ENCODE peak calls at places on chromosome 1, in five cellular contexts. One of them, this sample, is unnamed.

GRCh38 chr1:28518745-28519341 is 13.0 kb downstream of the RCC1 start:
- DNase-seq in colonic mucosa: peak
- DNase-seq in tibial artery: no peak
- DNase-seq in aorta: no peak
- DNase-seq in pancreas: no peak
- DNase-seq in this sample: no peak

GRCh38 chr1:239870194-239870593 is 221.5 kb upstream of the FMN2 start:
- DNase-seq in pancreas: no peak
- DNase-seq in aorta: no peak
- DNase-seq in tibial artery: no peak
- DNase-seq in colonic mucosa: no peak
- DNase-seq in this sample: no peak

GRCh38 chr1:223665592-223666312 is at the start of gene CAPN8:
- DNase-seq in pancreas: peak
- DNase-seq in aorta: no peak
- DNase-seq in tibial artery: no peak
- DNase-seq in colonic mucosa: peak
- DNase-seq in this sample: no peak

GRCh38 chr1:228770779-228771223 is 35.5 kb downstream of the RHOU start:
- DNase-seq in tibial artery: no peak
- DNase-seq in aorta: no peak
- DNase-seq in colonic mucosa: peak
- DNase-seq in pancreas: no peak
- DNase-seq in this sample: no peak

GRCh38 chr1:110786802-110787327 is 86.1 kb upstream of the CD53 start:
- DNase-seq in pancreas: no peak
- DNase-seq in tibial artery: no peak
- DNase-seq in colonic mucosa: no peak
- DNase-seq in aorta: no peak
- DNase-seq in this sample: no peak

GRCh38 chr1:181010789-181011188 is 11.9 kb downstream of the STX6 start:
- DNase-seq in pancreas: no peak
- DNase-seq in colonic mucosa: no peak
- DNase-seq in aorta: no peak
- DNase-seq in tibial artery: no peak
- DNase-seq in this sample: no peak

GRCh38 chr1:201360901-201361651 is 16.4 kb downstream of the TNNT2 start:
- DNase-seq in tibial artery: no peak
- DNase-seq in pancreas: no peak
- DNase-seq in aorta: peak
- DNase-seq in colonic mucosa: no peak
- DNase-seq in this sample: no peak

GRCh38 chr1:200226969-200227303 is 182.9 kb downstream of the ZNF281 start:
- DNase-seq in pancreas: no peak
- DNase-seq in colonic mucosa: no peak
- DNase-seq in aorta: no peak
- DNase-seq in tibial artery: no peak
- DNase-seq in this sample: no peak

GRCh38 chr1:212635141-212635601 is 26.6 kb downstream of the ATF3 start:
- DNase-seq in colonic mucosa: no peak
- DNase-seq in aorta: no peak
- DNase-seq in pancreas: no peak
- DNase-seq in tibial artery: no peak
- DNase-seq in this sample: no peak

GRCh38 chr1:175314300-175314699 is 121.7 kb upstream of the KIAA0040 start:
- DNase-seq in tibial artery: no peak
- DNase-seq in aorta: no peak
- DNase-seq in colonic mucosa: no peak
- DNase-seq in pancreas: peak
- DNase-seq in this sample: peak

GRCh38 chr1:247298124-247298481 is 33.6 kb downstream of the ZNF496 start:
- DNase-seq in pancreas: no peak
- DNase-seq in tibial artery: no peak
- DNase-seq in colonic mucosa: no peak
- DNase-seq in aorta: no peak
- DNase-seq in this sample: no peak

GRCh38 chr1:238624786-238625185 is 734.1 kb upstream of the ZP4 start:
- DNase-seq in colonic mucosa: no peak
- DNase-seq in tibial artery: no peak
- DNase-seq in pancreas: no peak
- DNase-seq in aorta: no peak
- DNase-seq in this sample: no peak

GRCh38 chr1:169321539-169321938 is 46.1 kb downstream of the NME7 start:
- DNase-seq in colonic mucosa: no peak
- DNase-seq in pancreas: no peak
- DNase-seq in tibial artery: no peak
- DNase-seq in aorta: no peak
- DNase-seq in this sample: no peak

GRCh38 chr1:172513480-172513879 is 19.5 kb upstream of the SUCO start:
- DNase-seq in tibial artery: no peak
- DNase-seq in pancreas: no peak
- DNase-seq in aorta: no peak
- DNase-seq in colonic mucosa: no peak
- DNase-seq in this sample: no peak

GRCh38 chr1:46246548-46247432 is 773 bp upstream of the RAD54L start:
- DNase-seq in aorta: peak
- DNase-seq in pancreas: no peak
- DNase-seq in tibial artery: no peak
- DNase-seq in colonic mucosa: peak
- DNase-seq in this sample: no peak

GRCh38 chr1:3653286-3653618 is 936 bp downstream of the TP73 start:
- DNase-seq in aorta: peak
- DNase-seq in tibial artery: no peak
- DNase-seq in pancreas: no peak
- DNase-seq in colonic mucosa: no peak
- DNase-seq in this sample: no peak

GRCh38 chr1:218557731-218558130 is 212.6 kb downstream of the TGFB2 start:
- DNase-seq in pancreas: peak
- DNase-seq in aorta: no peak
- DNase-seq in tibial artery: no peak
- DNase-seq in colonic mucosa: no peak
- DNase-seq in this sample: peak

GRCh38 chr1:180358649-180359048 is 128.6 kb downstream of the LHX4 start:
- DNase-seq in colonic mucosa: peak
- DNase-seq in pancreas: no peak
- DNase-seq in tibial artery: no peak
- DNase-seq in aorta: no peak
- DNase-seq in this sample: peak

GRCh38 chr1:11967028-11967547 is 13.2 kb upstream of the MFN2 start:
- DNase-seq in tibial artery: no peak
- DNase-seq in aorta: no peak
- DNase-seq in pancreas: peak
- DNase-seq in colonic mucosa: peak
- DNase-seq in this sample: peak

GRCh38 chr1:115530407-115530806 is 111.4 kb upstream of the VANGL1 start:
- DNase-seq in tibial artery: no peak
- DNase-seq in pancreas: no peak
- DNase-seq in aorta: no peak
- DNase-seq in colonic mucosa: no peak
- DNase-seq in this sample: no peak

GRCh38 chr1:61993331-61993961 is 201.2 kb upstream of the L1TD1 start:
- DNase-seq in pancreas: no peak
- DNase-seq in aorta: no peak
- DNase-seq in colonic mucosa: no peak
- DNase-seq in tibial artery: no peak
- DNase-seq in this sample: no peak

GRCh38 chr1:70930062-70930461 is 117.6 kb downstream of the PTGER3 start:
- DNase-seq in aorta: no peak
- DNase-seq in colonic mucosa: no peak
- DNase-seq in tibial artery: no peak
- DNase-seq in pancreas: no peak
- DNase-seq in this sample: no peak

GRCh38 chr1:76294470-76295194 is 220.1 kb downstream of the ST6GALNAC3 start:
- DNase-seq in tibial artery: no peak
- DNase-seq in pancreas: no peak
- DNase-seq in colonic mucosa: no peak
- DNase-seq in aorta: no peak
- DNase-seq in this sample: no peak

GRCh38 chr1:201405484-201405831 is 6.3 kb upstream of the LAD1 start:
- DNase-seq in aorta: no peak
- DNase-seq in tibial artery: no peak
- DNase-seq in pancreas: peak
- DNase-seq in colonic mucosa: peak
- DNase-seq in this sample: no peak

GRCh38 chr1:83545450-83545849 is 453.5 kb downstream of the TTLL7 start:
- DNase-seq in tibial artery: no peak
- DNase-seq in pancreas: no peak
- DNase-seq in aorta: no peak
- DNase-seq in colonic mucosa: no peak
- DNase-seq in this sample: no peak

GRCh38 chr1:147053269-147053668 is 115.1 kb downstream of the NBPF12 start:
- DNase-seq in colonic mucosa: no peak
- DNase-seq in tibial artery: no peak
- DNase-seq in aorta: no peak
- DNase-seq in pancreas: no peak
- DNase-seq in this sample: no peak

GRCh38 chr1:38455829-38456563 is 403.6 kb downstream of the RRAGC start:
- DNase-seq in pancreas: no peak
- DNase-seq in tibial artery: no peak
- DNase-seq in colonic mucosa: no peak
- DNase-seq in aorta: no peak
- DNase-seq in this sample: no peak

GRCh38 chr1:87759420-87759819 is 430.7 kb downstream of the LMO4 start:
- DNase-seq in aorta: no peak
- DNase-seq in colonic mucosa: no peak
- DNase-seq in tibial artery: no peak
- DNase-seq in pancreas: no peak
- DNase-seq in this sample: no peak

GRCh38 chr1:51303315-51303714 is 27.0 kb downstream of the TTC39A start:
- DNase-seq in tibial artery: no peak
- DNase-seq in pancreas: no peak
- DNase-seq in colonic mucosa: no peak
- DNase-seq in aorta: no peak
- DNase-seq in this sample: no peak

GRCh38 chr1:151373196-151373595 is 691 bp upstream of the SELENBP1 start:
- DNase-seq in colonic mucosa: no peak
- DNase-seq in aorta: peak
- DNase-seq in tibial artery: no peak
- DNase-seq in pancreas: no peak
- DNase-seq in this sample: no peak

GRCh38 chr1:39269791-39270342 is 65.4 kb downstream of the MACF1 start:
- DNase-seq in pancreas: no peak
- DNase-seq in colonic mucosa: no peak
- DNase-seq in tibial artery: no peak
- DNase-seq in aorta: no peak
- DNase-seq in this sample: no peak

GRCh38 chr1:20555025-20555757 is 2.8 kb downstream of the FAM43B start:
- DNase-seq in pancreas: no peak
- DNase-seq in colonic mucosa: no peak
- DNase-seq in tibial artery: no peak
- DNase-seq in aorta: no peak
- DNase-seq in this sample: no peak

GRCh38 chr1:94646151-94646643 is 104.6 kb upstream of the F3 start:
- DNase-seq in pancreas: no peak
- DNase-seq in colonic mucosa: no peak
- DNase-seq in tibial artery: no peak
- DNase-seq in aorta: no peak
- DNase-seq in this sample: no peak

GRCh38 chr1:9730096-9730901 is 78.8 kb downstream of the PIK3CD start:
- DNase-seq in tibial artery: peak
- DNase-seq in pancreas: no peak
- DNase-seq in aorta: no peak
- DNase-seq in colonic mucosa: peak
- DNase-seq in this sample: peak
- H3K27ac ChIP-seq in tibial artery: no peak
- H3K27ac ChIP-seq in pancreas: no peak
- H3K27ac ChIP-seq in aorta: no peak
- H3K27ac ChIP-seq in colonic mucosa: no peak
- H3K27ac ChIP-seq in this sample: no peak

DNA sequence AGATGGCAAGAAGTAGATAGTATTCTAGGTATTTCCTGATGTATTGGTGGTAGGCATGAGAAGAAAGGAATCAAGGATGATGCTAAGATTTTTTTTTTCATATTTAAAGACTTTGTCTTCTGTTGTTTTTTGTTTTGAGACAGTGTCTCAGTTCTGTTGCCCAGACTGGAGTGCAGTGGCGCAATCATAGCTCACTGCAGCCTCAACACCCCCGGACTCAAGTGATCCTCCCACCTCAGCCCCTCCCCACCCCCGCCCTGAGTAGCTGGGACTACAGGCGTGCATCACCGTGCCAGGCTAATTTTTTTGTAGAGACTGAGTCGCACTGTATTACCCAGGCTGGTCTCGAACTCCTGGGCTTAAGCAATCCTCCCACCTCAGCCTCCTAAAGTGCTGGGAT is 2.8 kb upstream of the CAPZB start:
- DNase-seq in aorta: no peak
- DNase-seq in colonic mucosa: no peak
- DNase-seq in tibial artery: peak
- DNase-seq in pancreas: no peak
- DNase-seq in this sample: no peak
- H3K27ac ChIP-seq in aorta: no peak
- H3K27ac ChIP-seq in colonic mucosa: no peak
- H3K27ac ChIP-seq in tibial artery: peak
- H3K27ac ChIP-seq in pancreas: no peak
- H3K27ac ChIP-seq in this sample: no peak

DNA sequence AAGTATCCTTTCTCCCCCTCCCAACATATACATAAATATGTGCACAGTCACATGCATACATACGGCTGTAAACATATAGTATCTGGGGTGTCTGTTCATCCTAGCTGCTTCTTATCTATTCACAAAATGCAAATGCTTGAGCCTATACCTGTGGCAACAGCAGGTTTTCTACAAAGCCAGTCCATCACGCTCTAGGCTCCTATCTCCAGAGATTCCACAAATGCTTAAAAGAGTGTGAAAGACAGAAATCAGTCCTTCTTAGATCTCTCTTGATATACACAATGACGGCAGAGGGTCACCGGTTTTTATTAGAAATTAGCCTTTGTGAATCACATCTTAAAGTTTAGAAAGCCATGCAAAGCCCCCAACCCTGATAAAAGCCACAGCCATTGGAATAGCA is 139.4 kb downstream of the TPR start:
- DNase-seq in pancreas: no peak
- DNase-seq in colonic mucosa: no peak
- DNase-seq in aorta: no peak
- DNase-seq in tibial artery: no peak
- DNase-seq in this sample: no peak
- H3K27ac ChIP-seq in pancreas: no peak
- H3K27ac ChIP-seq in colonic mucosa: no peak
- H3K27ac ChIP-seq in aorta: no peak
- H3K27ac ChIP-seq in tibial artery: no peak
- H3K27ac ChIP-seq in this sample: no peak

GRCh38 chr1:192807968-192808587 is 761 bp upstream of the RGS2 start:
- DNase-seq in colonic mucosa: no peak
- DNase-seq in aorta: no peak
- DNase-seq in tibial artery: no peak
- DNase-seq in pancreas: no peak
- DNase-seq in this sample: no peak

GRCh38 chr1:192805832-192806323 is 3.0 kb upstream of the RGS2 start:
- DNase-seq in colonic mucosa: peak
- DNase-seq in pancreas: no peak
- DNase-seq in aorta: no peak
- DNase-seq in tibial artery: no peak
- DNase-seq in this sample: no peak

GRCh38 chr1:192808588-192809285 is at the start of gene RGS2:
- DNase-seq in tibial artery: peak
- DNase-seq in aorta: peak
- DNase-seq in pancreas: peak
- DNase-seq in colonic mucosa: peak
- DNase-seq in this sample: peak

GRCh38 chr1:192809286-192810252 is 730 bp downstream of the RGS2 start:
- DNase-seq in colonic mucosa: peak
- DNase-seq in aorta: no peak
- DNase-seq in tibial artery: peak
- DNase-seq in pancreas: no peak
- DNase-seq in this sample: no peak

GRCh38 chr1:192807221-192807967 is 1.4 kb upstream of the RGS2 start:
- DNase-seq in pancreas: no peak
- DNase-seq in colonic mucosa: no peak
- DNase-seq in tibial artery: no peak
- DNase-seq in aorta: no peak
- DNase-seq in this sample: no peak
- H3K27ac ChIP-seq in pancreas: peak
- H3K27ac ChIP-seq in colonic mucosa: peak
- H3K27ac ChIP-seq in tibial artery: peak
- H3K27ac ChIP-seq in aorta: no peak
- H3K27ac ChIP-seq in this sample: peak